ENCODE peak calls at places on chromosomes 11 and 22, in four cellular contexts. K, H, U and M are unnamed samples.
A peak's percentile ranks its signal among the peaks of the same experiment; 100 is the strongest.

GRCh38 chr11:120147094-120147949 is 9.4 kb upstream of the TRIM29 start:
- DNase-seq in K (no peak), H (no peak), U (no peak), M (no peak)

GRCh38 chr22:50401907-50402306 is 58.8 kb downstream of the PPP6R2 start:
- DNase-seq in K (no peak), H (no peak), U (no peak), M (no peak)

GRCh38 chr11:19441752-19442553 is 201.2 kb upstream of the E2F8 start:
- DNase-seq in K (no peak), H (no peak), U (no peak), M (no peak)

GRCh38 chr11:66113132-66113856 is 43.2 kb downstream of the PACS1 start:
- DNase-seq in K (no peak), H (no peak), U (no peak), M (no peak)

GRCh38 chr11:85664561-85665481 is at the start of gene CREBZF:
- DNase-seq in K (peak; percentile 89), H (peak; percentile 95), U (peak; percentile 96), M (peak; percentile 83)

GRCh38 chr11:62816567-62816966 is 11.3 kb upstream of the NXF1 start:
- DNase-seq in K (no peak), H (no peak), U (no peak), M (no peak)

GRCh38 chr11:118287006-118287405 is 17.5 kb upstream of the CD3E start:
- DNase-seq in K (no peak), H (no peak), U (no peak), M (no peak)

GRCh38 chr11:121626507-121626875 is 173.7 kb upstream of the SORL1-AS1 start:
- DNase-seq in K (no peak), H (no peak), U (no peak), M (no peak)

GRCh38 chr11:85694385-85694980 is 8.5 kb upstream of the CCDC89 start:
- DNase-seq in K (no peak), H (peak; percentile 31), U (no peak), M (no peak)

GRCh38 chr11:85822814-85823213 is 11.9 kb upstream of the SYTL2 start:
- DNase-seq in K (no peak), H (no peak), U (no peak), M (no peak)

GRCh38 chr22:20109411-20110358 is 6.2 kb upstream of the RANBP1 start:
- DNase-seq in K (no peak), H (no peak), U (no peak), M (no peak)